ENCODE peak calls at places on chromosomes 2 and 18, in four cellular contexts. F is neuronal stem cell, N is neural progenitor cell, S is PC-3. T is an unnamed sample.

GRCh38 chr2:71974846-71975245 is 172.8 kb downstream of the CYP26B1 start:
- DNase-seq in F (no peak), N (no peak), S (peak; percentile 23), T (no peak)

GRCh38 chr2:101883860-101884259 is 107.9 kb upstream of the IL1R2 start:
- DNase-seq in F (peak; percentile 6), N (peak; percentile 54), S (peak; percentile 80), T (no peak)

GRCh38 chr2:62794791-62795190 is 89.3 kb downstream of the EHBP1 start:
- DNase-seq in F (no peak), N (no peak), S (peak; percentile 81), T (no peak)

GRCh38 chr2:38106420-38107182 is 30.6 kb upstream of the CYP1B1 start:
- DNase-seq in F (no peak), N (no peak), S (peak; percentile 60), T (peak; percentile 82)

GRCh38 chr18:78837766-78838165 is 141.9 kb upstream of the SALL3 start:
- DNase-seq in F (no peak), N (no peak), S (no peak), T (no peak)

GRCh38 chr2:46334389-46335345 is 37.5 kb downstream of the EPAS1 start:
- DNase-seq in F (no peak), N (no peak), S (peak; percentile 64), T (no peak)

GRCh38 chr2:168034586-168034985 is 212.8 kb downstream of the STK39 start:
- DNase-seq in F (no peak), N (no peak), S (no peak), T (no peak)

GRCh38 chr2:10123281-10123680 is 742 bp downstream of the RRM2 start:
- DNase-seq in F (no peak), N (peak; percentile 24), S (no peak), T (no peak)

GRCh38 chr2:219423656-219424378 is 5.6 kb downstream of the DES start:
- DNase-seq in F (no peak), N (no peak), S (no peak), T (no peak)

GRCh38 chr18:72720116-72720515 is 147.7 kb downstream of the NETO1 start:
- DNase-seq in F (no peak), N (no peak), S (peak; percentile 26), T (no peak)

GRCh38 chr2:141863964-141864363 is 266.9 kb downstream of the LRP1B start:
- DNase-seq in F (no peak), N (no peak), S (no peak), T (no peak)

GRCh38 chr18:47990981-47991380 is 60.5 kb upstream of the SMAD2 start:
- DNase-seq in F (no peak), N (no peak), S (no peak), T (no peak)

GRCh38 chr2:204570449-204570848 is 25.2 kb downstream of the PARD3B start:
- DNase-seq in F (no peak), N (no peak), S (no peak), T (no peak)

GRCh38 chr2:151241224-151241623 is 20.4 kb downstream of the RBM43 start:
- DNase-seq in F (no peak), N (no peak), S (peak; percentile 74), T (no peak)

GRCh38 chr2:108161298-108161697 is 78.5 kb upstream of the SULT1C3 start:
- DNase-seq in F (no peak), N (no peak), S (no peak), T (no peak)

GRCh38 chr2:237171396-237171795 is 85.7 kb downstream of the COPS8 start:
- DNase-seq in F (no peak), N (no peak), S (peak; percentile 85), T (no peak)

GRCh38 chr2:164747786-164748433 is 93.7 kb downstream of the COBLL1 start:
- DNase-seq in F (no peak), N (no peak), S (no peak), T (no peak)

GRCh38 chr2:16325613-16326510 is 339.8 kb downstream of the CYRIA start:
- DNase-seq in F (no peak), N (peak; percentile 29), S (no peak), T (no peak)

GRCh38 chr2:196592331-196592911 is 47.1 kb upstream of the CCDC150 start:
- DNase-seq in F (peak; percentile 41), N (no peak), S (peak; percentile 38), T (peak; percentile 87)

GRCh38 chr2:209383212-209383611 is 40.6 kb upstream of the MAP2 start:
- DNase-seq in F (no peak), N (no peak), S (peak; percentile 90), T (no peak)

GRCh38 chr18:39749154-39749553 is 2183.6 kb upstream of the CELF4 start:
- DNase-seq in F (no peak), N (no peak), S (no peak), T (no peak)

GRCh38 chr18:79200546-79201268 is 131.5 kb downstream of the ATP9B start:
- DNase-seq in F (peak; percentile 30), N (peak; percentile 41), S (peak; percentile 14), T (peak; percentile 83)

GRCh38 chr2:84880645-84881521 is at the start of gene TRABD2A:
- DNase-seq in F (peak; percentile 43), N (peak; percentile 67), S (no peak), T (peak; percentile 82)
- H3K9ac ChIP-seq in F (peak within 1 kb of the TSS; percentile 93), N (no peak within 1 kb of the TSS), S (peak within 1 kb of the TSS; percentile 23), T (peak within 1 kb of the TSS; percentile 20)

GRCh38 chr18:58865714-58866113 is 1.0 kb downstream of the ZNF532 start:
- DNase-seq in F (no peak), N (no peak), S (no peak), T (peak; percentile 43)

GRCh38 chr18:58868440-58868839 is 3.8 kb downstream of the ZNF532 start:
- DNase-seq in F (no peak), N (no peak), S (no peak), T (no peak)

GRCh38 chr18:58865009-58865345 is 300 bp downstream of the ZNF532 start:
- DNase-seq in F (no peak), N (no peak), S (no peak), T (no peak)

GRCh38 chr18:58867281-58867961 is 2.7 kb downstream of the ZNF532 start:
- DNase-seq in F (no peak), N (peak; percentile 39), S (peak; percentile 43), T (peak; percentile 95)

GRCh38 chr18:58866261-58867232 is 1.9 kb downstream of the ZNF532 start:
- DNase-seq in F (no peak), N (no peak), S (no peak), T (peak; percentile 46)
- H3K4me3 ChIP-seq in F (peak overlapping the region; percentile 67), N (peak overlapping the region; percentile 54), S (peak overlapping the region; percentile 62), T (peak overlapping the region; percentile 89)

GRCh38 chr2:40329739-40330047 is 122.2 kb downstream of the SLC8A1 start:
- DNase-seq in F (no peak), N (no peak), S (no peak), T (no peak)
- H3K9me3 ChIP-seq in F (no peaks in the 10 kb centered on the region), N (no peaks in the 10 kb centered on the region), S (no peaks in the 10 kb centered on the region), T (no peaks in the 10 kb centered on the region)

GRCh38 chr2:70090706-70091334 is 3.5 kb downstream of the PCBP1 start:
- DNase-seq in F (no peak), N (no peak), S (no peak), T (no peak)
- H3K9ac ChIP-seq in F (no peak overlapping the region), N (no peak overlapping the region), S (no peak overlapping the region), T (no peak overlapping the region)

T was measured in endodermal cell.